ENCODE peak calls at places on chromosomes 1 and 21, in four cellular contexts. Z is PC-9, H is HCEC 1CT, L is glomerular endothelial cell. F is an unnamed sample.

GRCh38 chr1:111197598-111198289 is 2.7 kb downstream of the DENND2D start:
- DNase-seq in L (no peak), Z (no peak), H (peak), F (no peak)

GRCh38 chr1:41613646-41614592 is 129.4 kb upstream of the EDN2 start:
- DNase-seq in Z (no peak), L (no peak), H (peak), F (no peak)

GRCh38 chr1:161214374-161214773 is 721 bp upstream of the FCER1G start:
- DNase-seq in L (no peak), Z (no peak), H (no peak), F (no peak)

GRCh38 chr1:32755098-32755809 is 52.7 kb upstream of the SYNC start:
- DNase-seq in L (no peak), Z (no peak), H (no peak), F (no peak)

GRCh38 chr1:188027613-188028012 is 1198.9 kb downstream of the PLA2G4A start:
- DNase-seq in H (peak), Z (peak), L (peak), F (peak)

GRCh38 chr1:41695118-41695517 is 210.6 kb upstream of the EDN2 start:
- DNase-seq in H (no peak), L (no peak), Z (no peak), F (no peak)

GRCh38 chr1:233662503-233663105 is 48.7 kb downstream of the KCNK1 start:
- DNase-seq in H (no peak), Z (no peak), L (no peak), F (no peak)

GRCh38 chr1:53592521-53592982 is 133.4 kb downstream of the DMRTB1 start:
- DNase-seq in Z (peak), H (no peak), L (no peak), F (no peak)

GRCh38 chr21:42741056-42741455 is 87.6 kb downstream of the PDE9A start:
- DNase-seq in Z (no peak), L (no peak), H (no peak), F (no peak)

GRCh38 chr1:171948491-171948890 is 107.2 kb downstream of the DNM3 start:
- DNase-seq in H (peak), Z (peak), L (no peak), F (no peak)

GRCh38 chr1:215710340-215710971 is 143.4 kb downstream of the KCTD3 start:
- DNase-seq in Z (no peak), H (peak), L (no peak), F (peak)

GRCh38 chr1:66553846-66554245 is 19.9 kb downstream of the SGIP1 start:
- DNase-seq in L (no peak), Z (no peak), H (peak), F (peak)

GRCh38 chr1:29973406-29973805 is 737.1 kb downstream of the PTPRU start:
- DNase-seq in Z (no peak), L (no peak), H (no peak), F (no peak)

GRCh38 chr1:200112308-200112707 is 84.8 kb downstream of the NR5A2 start:
- DNase-seq in Z (no peak), L (no peak), H (no peak), F (no peak)

GRCh38 chr1:33014464-33015170 is 22.1 kb downstream of the AK2 start:
- DNase-seq in Z (no peak), L (no peak), H (no peak), F (no peak)

GRCh38 chr21:45525153-45525909 is 16.9 kb downstream of the SLC19A1 start:
- DNase-seq in H (no peak), L (no peak), Z (no peak), F (no peak)

GRCh38 chr1:21721271-21721985 is 52.3 kb upstream of the RAP1GAP start:
- DNase-seq in H (no peak), L (peak), Z (no peak), F (no peak)

GRCh38 chr1:156941675-156942074 is 21.2 kb downstream of the LRRC71 start:
- DNase-seq in Z (no peak), H (no peak), L (no peak), F (no peak)

GRCh38 chr1:187474266-187474665 is 645.5 kb downstream of the PLA2G4A start:
- DNase-seq in L (no peak), H (peak), Z (no peak), F (no peak)

GRCh38 chr1:91065337-91065736 is 43.5 kb upstream of the ZNF644 start:
- DNase-seq in H (no peak), L (no peak), Z (no peak), F (no peak)

GRCh38 chr1:180923024-180923841 is 10.5 kb downstream of the KIAA1614 start:
- DNase-seq in H (peak), Z (peak), L (no peak), F (no peak)

GRCh38 chr1:109984190-109984455 is 442 bp upstream of the AHCYL1 start:
- DNase-seq in L (no peak), Z (no peak), H (peak), F (no peak)

GRCh38 chr1:18179009-18179408 is 71.4 kb downstream of the IGSF21 start:
- DNase-seq in Z (no peak), L (no peak), H (no peak), F (no peak)

GRCh38 chr1:172885976-172886375 is 164.8 kb downstream of the TNFSF18 start:
- DNase-seq in H (peak), Z (peak), L (no peak), F (no peak)

GRCh38 chr1:200474633-200475032 is 64.8 kb upstream of the ZNF281 start:
- DNase-seq in L (no peak), Z (no peak), H (no peak), F (no peak)

GRCh38 chr1:78070758-78071157 is 25.0 kb downstream of the GIPC2 start:
- DNase-seq in H (peak), L (no peak), Z (peak), F (no peak)

GRCh38 chr1:226813671-226814591 is 56.5 kb upstream of the PSEN2 start:
- DNase-seq in Z (no peak), L (no peak), H (no peak), F (no peak)

GRCh38 chr1:41023279-41023990 is 1.9 kb upstream of the SLFNL1 start:
- DNase-seq in L (no peak), Z (no peak), H (peak), F (no peak)